ENCODE peak calls at places on chromosome 2, in five cellular contexts. One of them, this sample, is unnamed.
A peak's percentile ranks its signal among the peaks of the same experiment; 100 is the strongest.

GRCh38 chr2:196718796-196719564 is 79.5 kb downstream of the CCDC150 start:
- DNase-seq in ovary: peak; percentile 35
- DNase-seq in kidney epithelial cell: peak; percentile 43
- DNase-seq in transverse colon: no peak
- DNase-seq in left ventricle myocardium inferior: no peak
- DNase-seq in this sample: peak; percentile 47

GRCh38 chr2:205768815-205769493 is 86.7 kb downstream of the NRP2 start:
- DNase-seq in kidney epithelial cell: no peak
- DNase-seq in transverse colon: no peak
- DNase-seq in left ventricle myocardium inferior: no peak
- DNase-seq in ovary: no peak
- DNase-seq in this sample: no peak

GRCh38 chr2:151379191-151379590 is 21.8 kb downstream of the TNFAIP6 start:
- DNase-seq in ovary: no peak
- DNase-seq in left ventricle myocardium inferior: no peak
- DNase-seq in transverse colon: no peak
- DNase-seq in kidney epithelial cell: no peak
- DNase-seq in this sample: no peak

GRCh38 chr2:226673314-226673723 is 126.3 kb downstream of the IRS1 start:
- DNase-seq in transverse colon: peak; percentile 50
- DNase-seq in ovary: no peak
- DNase-seq in left ventricle myocardium inferior: no peak
- DNase-seq in kidney epithelial cell: no peak
- DNase-seq in this sample: no peak

GRCh38 chr2:234081970-234082822 is 31.7 kb downstream of the SPP2 start:
- DNase-seq in left ventricle myocardium inferior: no peak
- DNase-seq in ovary: no peak
- DNase-seq in kidney epithelial cell: no peak
- DNase-seq in transverse colon: peak; percentile 55
- DNase-seq in this sample: no peak

GRCh38 chr2:16650287-16651249 is 15.1 kb downstream of the CYRIA start:
- DNase-seq in transverse colon: no peak
- DNase-seq in kidney epithelial cell: no peak
- DNase-seq in left ventricle myocardium inferior: no peak
- DNase-seq in ovary: no peak
- DNase-seq in this sample: no peak

GRCh38 chr2:27961997-27962396 is 71.5 kb downstream of the BABAM2 start:
- DNase-seq in transverse colon: no peak
- DNase-seq in kidney epithelial cell: no peak
- DNase-seq in left ventricle myocardium inferior: no peak
- DNase-seq in ovary: no peak
- DNase-seq in this sample: no peak

GRCh38 chr2:6773007-6773693 is 92.6 kb downstream of the CMPK2 start:
- DNase-seq in left ventricle myocardium inferior: peak; percentile 52
- DNase-seq in ovary: peak; percentile 60
- DNase-seq in kidney epithelial cell: no peak
- DNase-seq in transverse colon: peak; percentile 58
- DNase-seq in this sample: no peak

GRCh38 chr2:68359889-68360288 is 5.2 kb upstream of the PLEK start:
- DNase-seq in left ventricle myocardium inferior: no peak
- DNase-seq in transverse colon: no peak
- DNase-seq in ovary: no peak
- DNase-seq in kidney epithelial cell: no peak
- DNase-seq in this sample: no peak

GRCh38 chr2:38192976-38193375 is 117.0 kb upstream of the CYP1B1 start:
- DNase-seq in ovary: no peak
- DNase-seq in kidney epithelial cell: no peak
- DNase-seq in transverse colon: no peak
- DNase-seq in left ventricle myocardium inferior: no peak
- DNase-seq in this sample: no peak

GRCh38 chr2:15825276-15826060 is 114.9 kb upstream of the MYCN start:
- DNase-seq in ovary: no peak
- DNase-seq in left ventricle myocardium inferior: no peak
- DNase-seq in kidney epithelial cell: no peak
- DNase-seq in transverse colon: no peak
- DNase-seq in this sample: no peak

GRCh38 chr2:52264488-52264887 is 1232.6 kb upstream of the NRXN1 start:
- DNase-seq in kidney epithelial cell: no peak
- DNase-seq in transverse colon: no peak
- DNase-seq in ovary: no peak
- DNase-seq in left ventricle myocardium inferior: no peak
- DNase-seq in this sample: no peak

GRCh38 chr2:111058264-111058663 is 62.5 kb upstream of the BCL2L11 start:
- DNase-seq in left ventricle myocardium inferior: no peak
- DNase-seq in transverse colon: no peak
- DNase-seq in kidney epithelial cell: no peak
- DNase-seq in ovary: no peak
- DNase-seq in this sample: no peak

GRCh38 chr2:71575966-71576365 is 122.6 kb downstream of the DYSF start:
- DNase-seq in transverse colon: no peak
- DNase-seq in kidney epithelial cell: no peak
- DNase-seq in left ventricle myocardium inferior: no peak
- DNase-seq in ovary: no peak
- DNase-seq in this sample: no peak

GRCh38 chr2:72993147-72993546 is 75.8 kb downstream of the EMX1 start:
- DNase-seq in left ventricle myocardium inferior: no peak
- DNase-seq in transverse colon: no peak
- DNase-seq in kidney epithelial cell: no peak
- DNase-seq in ovary: no peak
- DNase-seq in this sample: no peak

GRCh38 chr2:223819891-223820290 is 17.5 kb downstream of the AP1S3 start:
- DNase-seq in ovary: no peak
- DNase-seq in transverse colon: no peak
- DNase-seq in kidney epithelial cell: no peak
- DNase-seq in left ventricle myocardium inferior: no peak
- DNase-seq in this sample: no peak

GRCh38 chr2:33388996-33389395 is 87.5 kb upstream of the RASGRP3 start:
- DNase-seq in transverse colon: no peak
- DNase-seq in kidney epithelial cell: no peak
- DNase-seq in left ventricle myocardium inferior: no peak
- DNase-seq in ovary: no peak
- DNase-seq in this sample: no peak

GRCh38 chr2:126657636-126658315 is 1.8 kb downstream of the GYPC start:
- DNase-seq in ovary: peak; percentile 90
- DNase-seq in kidney epithelial cell: peak; percentile 87
- DNase-seq in left ventricle myocardium inferior: peak; percentile 77
- DNase-seq in transverse colon: peak; percentile 77
- DNase-seq in this sample: peak; percentile 95

GRCh38 chr2:45612265-45612664 is 1.2 kb upstream of the SRBD1 start:
- DNase-seq in left ventricle myocardium inferior: no peak
- DNase-seq in ovary: no peak
- DNase-seq in transverse colon: no peak
- DNase-seq in kidney epithelial cell: no peak
- DNase-seq in this sample: no peak

GRCh38 chr2:187924293-187924692 is 367.4 kb upstream of the GULP1 start:
- DNase-seq in ovary: no peak
- DNase-seq in transverse colon: no peak
- DNase-seq in kidney epithelial cell: no peak
- DNase-seq in left ventricle myocardium inferior: no peak
- DNase-seq in this sample: no peak

GRCh38 chr2:19100570-19100969 is 257.9 kb downstream of the OSR1 start:
- DNase-seq in kidney epithelial cell: no peak
- DNase-seq in left ventricle myocardium inferior: no peak
- DNase-seq in transverse colon: no peak
- DNase-seq in ovary: no peak
- DNase-seq in this sample: no peak

GRCh38 chr2:68839260-68839833 is 31.9 kb downstream of the BMP10 start:
- DNase-seq in left ventricle myocardium inferior: no peak
- DNase-seq in ovary: no peak
- DNase-seq in kidney epithelial cell: no peak
- DNase-seq in transverse colon: no peak
- DNase-seq in this sample: no peak

GRCh38 chr2:38797953-38798352 is 19.9 kb downstream of the GEMIN6 start:
- DNase-seq in kidney epithelial cell: no peak
- DNase-seq in left ventricle myocardium inferior: no peak
- DNase-seq in transverse colon: no peak
- DNase-seq in ovary: no peak
- DNase-seq in this sample: no peak

GRCh38 chr2:122868626-122869275 is 1113.3 kb downstream of the TSN start:
- DNase-seq in transverse colon: no peak
- DNase-seq in kidney epithelial cell: no peak
- DNase-seq in left ventricle myocardium inferior: no peak
- DNase-seq in ovary: no peak
- DNase-seq in this sample: no peak

GRCh38 chr2:68722712-68723111 is 11.9 kb upstream of the ARHGAP25 start:
- DNase-seq in kidney epithelial cell: no peak
- DNase-seq in left ventricle myocardium inferior: no peak
- DNase-seq in ovary: no peak
- DNase-seq in transverse colon: no peak
- DNase-seq in this sample: no peak

GRCh38 chr2:85748039-85748438 is 5.8 kb upstream of the ATOH8 start:
- DNase-seq in left ventricle myocardium inferior: no peak
- DNase-seq in transverse colon: no peak
- DNase-seq in kidney epithelial cell: no peak
- DNase-seq in ovary: no peak
- DNase-seq in this sample: no peak

GRCh38 chr2:2836343-2837070 is 505.4 kb upstream of the MYT1L start:
- DNase-seq in left ventricle myocardium inferior: no peak
- DNase-seq in ovary: no peak
- DNase-seq in kidney epithelial cell: no peak
- DNase-seq in transverse colon: no peak
- DNase-seq in this sample: no peak

DNA sequence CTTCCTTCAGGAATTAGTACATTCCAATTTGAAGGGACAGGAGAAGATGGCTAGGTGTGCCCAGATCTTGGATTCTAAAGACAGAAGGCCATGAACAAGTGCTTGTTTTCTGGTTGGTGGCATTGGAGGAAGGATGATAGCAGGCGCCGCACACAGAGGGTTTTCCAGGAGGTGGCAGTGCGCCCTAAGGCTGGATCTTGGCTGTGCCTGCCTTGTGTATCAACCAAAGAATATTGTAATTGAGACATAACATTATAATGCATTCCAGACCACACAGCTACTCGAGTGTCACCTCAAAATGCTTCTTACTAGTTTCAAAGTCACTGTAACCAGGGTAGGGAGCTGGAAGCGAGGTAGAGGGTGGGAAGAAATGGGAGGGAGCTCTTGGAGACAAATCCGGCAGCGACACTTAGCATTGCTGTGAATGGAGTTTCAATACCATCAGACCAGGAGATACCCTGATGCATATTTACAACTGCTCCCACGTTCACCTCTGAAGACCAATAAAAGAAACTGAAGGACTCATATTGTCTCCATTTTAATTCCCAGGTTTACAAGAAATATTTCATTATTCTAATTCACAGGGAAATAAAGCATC is 42.5 kb downstream of the CPO start:
- DNase-seq in kidney epithelial cell: peak; percentile 1
- DNase-seq in transverse colon: peak; percentile 47
- DNase-seq in ovary: peak; percentile 79
- DNase-seq in left ventricle myocardium inferior: peak; percentile 73
- DNase-seq in this sample: no peak
- H3K4me3 ChIP-seq in kidney epithelial cell: no peak overlapping the region
- H3K4me3 ChIP-seq in transverse colon: no peak overlapping the region
- H3K4me3 ChIP-seq in ovary: no peak overlapping the region
- H3K4me3 ChIP-seq in left ventricle myocardium inferior: no peak overlapping the region
- H3K4me3 ChIP-seq in this sample: no peak overlapping the region

DNA sequence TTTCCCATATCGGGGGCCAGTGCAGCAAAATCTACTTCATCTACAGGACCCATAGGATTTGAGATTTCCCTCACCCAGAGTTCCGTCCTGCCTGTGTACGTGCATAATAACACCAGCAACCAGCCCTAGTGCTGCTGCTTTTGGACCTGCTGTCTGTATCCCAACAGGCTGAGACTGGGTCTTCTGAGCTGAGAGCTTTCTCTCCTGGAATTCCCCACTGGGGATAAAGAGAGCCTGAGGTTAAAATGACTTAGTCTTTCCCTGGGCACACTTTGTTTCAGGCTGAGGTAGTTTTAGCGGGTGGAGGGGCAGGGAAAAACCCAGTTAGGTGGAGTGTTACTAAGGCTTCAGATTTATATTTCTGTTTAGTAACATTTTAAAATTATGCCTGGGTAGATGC is 62.5 kb downstream of the SERTAD2 start:
- DNase-seq in kidney epithelial cell: no peak
- DNase-seq in transverse colon: no peak
- DNase-seq in left ventricle myocardium inferior: no peak
- DNase-seq in ovary: no peak
- DNase-seq in this sample: no peak
- H3K36me3 ChIP-seq in kidney epithelial cell: no peaks in the 10 kb centered on the region
- H3K36me3 ChIP-seq in transverse colon: peaks cover 47% of the 10 kb centered on the region
- H3K36me3 ChIP-seq in left ventricle myocardium inferior: peaks cover 26% of the 10 kb centered on the region
- H3K36me3 ChIP-seq in ovary: no peaks in the 10 kb centered on the region
- H3K36me3 ChIP-seq in this sample: peaks cover 2% of the 10 kb centered on the region

GRCh38 chr2:238157506-238158017 is 1.2 kb upstream of the ERFE start:
- DNase-seq in transverse colon: no peak
- DNase-seq in ovary: no peak
- DNase-seq in kidney epithelial cell: no peak
- DNase-seq in left ventricle myocardium inferior: peak; percentile 12
- DNase-seq in this sample: no peak

GRCh38 chr2:238158018-238158806 is 558 bp upstream of the ERFE start:
- DNase-seq in transverse colon: no peak
- DNase-seq in left ventricle myocardium inferior: peak; percentile 6
- DNase-seq in kidney epithelial cell: no peak
- DNase-seq in ovary: no peak
- DNase-seq in this sample: no peak

GRCh38 chr2:238160206-238161129 is 1.7 kb downstream of the ERFE start:
- DNase-seq in ovary: peak; percentile 31
- DNase-seq in transverse colon: no peak
- DNase-seq in left ventricle myocardium inferior: peak; percentile 11
- DNase-seq in kidney epithelial cell: no peak
- DNase-seq in this sample: no peak

GRCh38 chr2:238159676-238160205 is 971 bp downstream of the ERFE start:
- DNase-seq in kidney epithelial cell: no peak
- DNase-seq in left ventricle myocardium inferior: peak; percentile 10
- DNase-seq in transverse colon: no peak
- DNase-seq in ovary: peak; percentile 29
- DNase-seq in this sample: no peak

GRCh38 chr2:238158807-238159539 is at the start of gene ERFE:
- DNase-seq in transverse colon: peak; percentile 47
- DNase-seq in left ventricle myocardium inferior: peak; percentile 20
- DNase-seq in kidney epithelial cell: no peak
- DNase-seq in ovary: peak; percentile 62
- DNase-seq in this sample: no peak
- H3K4me3 ChIP-seq in transverse colon: peak within 1 kb of the TSS; percentile 22
- H3K4me3 ChIP-seq in left ventricle myocardium inferior: peak within 1 kb of the TSS; percentile 52
- H3K4me3 ChIP-seq in kidney epithelial cell: peak within 1 kb of the TSS; percentile 55
- H3K4me3 ChIP-seq in ovary: peak within 1 kb of the TSS; percentile 2
- H3K4me3 ChIP-seq in this sample: peak within 1 kb of the TSS; percentile 33

DNA sequence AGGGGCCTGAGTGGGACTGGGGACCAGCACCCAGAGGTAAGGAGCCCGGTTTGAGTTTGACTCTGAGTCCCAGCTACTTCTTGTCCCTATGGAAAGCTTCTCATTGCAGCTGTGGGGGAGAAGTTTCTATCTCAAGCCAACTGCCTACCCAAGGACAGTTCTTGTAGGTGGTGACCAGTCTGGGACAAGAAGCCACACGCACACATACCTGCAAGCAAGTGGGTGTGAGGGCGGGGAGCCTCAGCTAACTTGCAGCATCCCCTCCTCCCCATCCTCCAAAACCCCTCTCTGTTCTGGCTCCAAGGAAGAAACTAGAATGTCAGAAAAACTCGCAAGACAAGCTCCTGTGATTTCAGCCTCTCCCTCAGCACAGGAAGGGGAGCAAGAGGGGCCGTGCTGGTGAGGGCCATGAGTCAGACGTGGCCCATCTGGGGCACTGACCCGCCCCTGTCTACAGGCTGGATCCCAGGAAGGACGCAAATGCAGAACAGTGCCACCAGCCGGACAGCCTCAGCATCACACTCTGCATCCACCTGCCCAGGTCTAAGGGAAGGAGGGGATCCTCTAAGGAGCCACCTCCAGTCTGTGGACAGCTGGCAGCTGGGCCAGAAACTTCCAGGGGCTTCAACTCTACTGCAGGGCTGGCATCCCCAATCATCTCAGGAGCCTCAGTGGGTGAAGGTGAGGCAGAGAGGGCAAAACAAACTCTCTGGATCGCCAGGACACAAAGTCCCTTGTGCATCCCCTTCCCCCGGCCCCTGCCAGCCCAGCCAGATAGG is 103.4 kb downstream of the TNS1 start:
- DNase-seq in ovary: peak; percentile 82
- DNase-seq in left ventricle myocardium inferior: peak; percentile 65
- DNase-seq in transverse colon: peak; percentile 72
- DNase-seq in kidney epithelial cell: peak; percentile 70
- DNase-seq in this sample: peak; percentile 50
- H3K36me3 ChIP-seq in ovary: no peaks in the 10 kb centered on the region
- H3K36me3 ChIP-seq in left ventricle myocardium inferior: peaks cover 71% of the 10 kb centered on the region
- H3K36me3 ChIP-seq in transverse colon: no peaks in the 10 kb centered on the region
- H3K36me3 ChIP-seq in kidney epithelial cell: peaks cover 1% of the 10 kb centered on the region
- H3K36me3 ChIP-seq in this sample: peaks cover 33% of the 10 kb centered on the region

This sample was measured in BJ.